ENCODE peak calls at places on chromosomes 5 and 9, in six cellular contexts. One of them, this sample, is unnamed.

GRCh38 chr5:61701877-61702602 is 370.0 kb downstream of the ZSWIM6 start:
- DNase-seq in coronary artery: no peak
- DNase-seq in GM13977: peak
- DNase-seq in DND-41: no peak
- DNase-seq in endothelial cell: no peak
- DNase-seq in OCI-LY7: no peak
- DNase-seq in this sample: no peak

GRCh38 chr5:38540348-38540747 is 16.1 kb downstream of the LIFR start:
- DNase-seq in coronary artery: no peak
- DNase-seq in GM13977: no peak
- DNase-seq in DND-41: no peak
- DNase-seq in endothelial cell: no peak
- DNase-seq in OCI-LY7: no peak
- DNase-seq in this sample: no peak

GRCh38 chr9:311837-312236 is 97.2 kb downstream of the DOCK8 start:
- DNase-seq in coronary artery: no peak
- DNase-seq in GM13977: no peak
- DNase-seq in DND-41: no peak
- DNase-seq in endothelial cell: no peak
- DNase-seq in OCI-LY7: no peak
- DNase-seq in this sample: no peak

GRCh38 chr5:39387293-39387692 is 23.0 kb upstream of the C9 start:
- DNase-seq in coronary artery: no peak
- DNase-seq in GM13977: no peak
- DNase-seq in DND-41: no peak
- DNase-seq in endothelial cell: no peak
- DNase-seq in OCI-LY7: no peak
- DNase-seq in this sample: no peak

GRCh38 chr9:2024888-2025781 is 10.0 kb downstream of the SMARCA2 start:
- DNase-seq in coronary artery: no peak
- DNase-seq in GM13977: no peak
- DNase-seq in DND-41: no peak
- DNase-seq in endothelial cell: no peak
- DNase-seq in OCI-LY7: no peak
- DNase-seq in this sample: no peak

GRCh38 chr9:110370316-110370715 is 32.7 kb upstream of the TXNDC8 start:
- DNase-seq in coronary artery: no peak
- DNase-seq in GM13977: no peak
- DNase-seq in DND-41: no peak
- DNase-seq in endothelial cell: no peak
- DNase-seq in OCI-LY7: no peak
- DNase-seq in this sample: no peak

GRCh38 chr9:128286435-128286834 is 10.4 kb downstream of the SWI5 start:
- DNase-seq in coronary artery: no peak
- DNase-seq in GM13977: no peak
- DNase-seq in DND-41: no peak
- DNase-seq in endothelial cell: no peak
- DNase-seq in OCI-LY7: no peak
- DNase-seq in this sample: no peak

GRCh38 chr9:27423919-27424710 is 100.0 kb upstream of the IFNK start:
- DNase-seq in coronary artery: no peak
- DNase-seq in GM13977: no peak
- DNase-seq in DND-41: no peak
- DNase-seq in endothelial cell: no peak
- DNase-seq in OCI-LY7: no peak
- DNase-seq in this sample: no peak

GRCh38 chr9:89815903-89816573 is 211.2 kb downstream of the GADD45G start:
- DNase-seq in coronary artery: peak
- DNase-seq in GM13977: peak
- DNase-seq in DND-41: no peak
- DNase-seq in endothelial cell: no peak
- DNase-seq in OCI-LY7: peak
- DNase-seq in this sample: peak

GRCh38 chr9:127095416-127095815 is 27.0 kb downstream of the ANGPTL2 start:
- DNase-seq in coronary artery: no peak
- DNase-seq in GM13977: no peak
- DNase-seq in DND-41: no peak
- DNase-seq in endothelial cell: no peak
- DNase-seq in OCI-LY7: no peak
- DNase-seq in this sample: no peak

GRCh38 chr5:132272341-132273210 is 15.1 kb downstream of the PDLIM4 start:
- DNase-seq in coronary artery: peak
- DNase-seq in GM13977: peak
- DNase-seq in DND-41: peak
- DNase-seq in endothelial cell: peak
- DNase-seq in OCI-LY7: peak
- DNase-seq in this sample: peak

GRCh38 chr5:63175850-63176249 is 597.2 kb downstream of the LRRC70 start:
- DNase-seq in coronary artery: no peak
- DNase-seq in GM13977: no peak
- DNase-seq in DND-41: no peak
- DNase-seq in endothelial cell: no peak
- DNase-seq in OCI-LY7: no peak
- DNase-seq in this sample: no peak

GRCh38 chr5:87195104-87195581 is 72.5 kb upstream of the RASA1 start:
- DNase-seq in coronary artery: no peak
- DNase-seq in GM13977: peak
- DNase-seq in DND-41: no peak
- DNase-seq in endothelial cell: no peak
- DNase-seq in OCI-LY7: no peak
- DNase-seq in this sample: peak

GRCh38 chr5:162128117-162128516 is 60.5 kb downstream of the GABRG2 start:
- DNase-seq in coronary artery: no peak
- DNase-seq in GM13977: no peak
- DNase-seq in DND-41: no peak
- DNase-seq in endothelial cell: no peak
- DNase-seq in OCI-LY7: no peak
- DNase-seq in this sample: no peak

GRCh38 chr5:121251954-121252353 is 599.7 kb upstream of the FTMT start:
- DNase-seq in coronary artery: no peak
- DNase-seq in GM13977: no peak
- DNase-seq in DND-41: no peak
- DNase-seq in endothelial cell: no peak
- DNase-seq in OCI-LY7: no peak
- DNase-seq in this sample: no peak

GRCh38 chr9:16442622-16443021 is 427.8 kb downstream of the BNC2 start:
- DNase-seq in coronary artery: no peak
- DNase-seq in GM13977: no peak
- DNase-seq in DND-41: no peak
- DNase-seq in endothelial cell: no peak
- DNase-seq in OCI-LY7: no peak
- DNase-seq in this sample: no peak

GRCh38 chr5:102807878-102808502 is 52.9 kb downstream of the PAM start:
- DNase-seq in coronary artery: no peak
- DNase-seq in GM13977: no peak
- DNase-seq in DND-41: peak
- DNase-seq in endothelial cell: no peak
- DNase-seq in OCI-LY7: no peak
- DNase-seq in this sample: no peak

GRCh38 chr9:85639675-85640186 is 102.0 kb downstream of the AGTPBP1 start:
- DNase-seq in coronary artery: no peak
- DNase-seq in GM13977: no peak
- DNase-seq in DND-41: no peak
- DNase-seq in endothelial cell: no peak
- DNase-seq in OCI-LY7: no peak
- DNase-seq in this sample: no peak

GRCh38 chr5:1387059-1387755 is 42.3 kb upstream of the CLPTM1L start:
- DNase-seq in coronary artery: no peak
- DNase-seq in GM13977: no peak
- DNase-seq in DND-41: no peak
- DNase-seq in endothelial cell: no peak
- DNase-seq in OCI-LY7: no peak
- DNase-seq in this sample: no peak

GRCh38 chr5:37570597-37570996 is 191.5 kb downstream of the WDR70 start:
- DNase-seq in coronary artery: no peak
- DNase-seq in GM13977: no peak
- DNase-seq in DND-41: no peak
- DNase-seq in endothelial cell: no peak
- DNase-seq in OCI-LY7: no peak
- DNase-seq in this sample: no peak

GRCh38 chr5:34743878-34744277 is 87.8 kb downstream of the RAI14 start:
- DNase-seq in coronary artery: no peak
- DNase-seq in GM13977: no peak
- DNase-seq in DND-41: no peak
- DNase-seq in endothelial cell: no peak
- DNase-seq in OCI-LY7: no peak
- DNase-seq in this sample: no peak

GRCh38 chr9:89801723-89802680 is 197.2 kb downstream of the GADD45G start:
- DNase-seq in coronary artery: peak
- DNase-seq in GM13977: no peak
- DNase-seq in DND-41: no peak
- DNase-seq in endothelial cell: no peak
- DNase-seq in OCI-LY7: no peak
- DNase-seq in this sample: no peak

GRCh38 chr9:131481441-131482342 is 21.0 kb upstream of the POMT1 start:
- DNase-seq in coronary artery: no peak
- DNase-seq in GM13977: no peak
- DNase-seq in DND-41: no peak
- DNase-seq in endothelial cell: no peak
- DNase-seq in OCI-LY7: no peak
- DNase-seq in this sample: no peak

GRCh38 chr5:1481266-1481998 is 36.2 kb upstream of the SLC6A3 start:
- DNase-seq in coronary artery: no peak
- DNase-seq in GM13977: no peak
- DNase-seq in DND-41: no peak
- DNase-seq in endothelial cell: no peak
- DNase-seq in OCI-LY7: peak
- DNase-seq in this sample: no peak

GRCh38 chr9:107178302-107178701 is 104.8 kb upstream of the RAD23B start:
- DNase-seq in coronary artery: no peak
- DNase-seq in GM13977: no peak
- DNase-seq in DND-41: no peak
- DNase-seq in endothelial cell: no peak
- DNase-seq in OCI-LY7: no peak
- DNase-seq in this sample: no peak

GRCh38 chr9:121720311-121720991 is 69.0 kb downstream of the DAB2IP start:
- DNase-seq in coronary artery: no peak
- DNase-seq in GM13977: no peak
- DNase-seq in DND-41: no peak
- DNase-seq in endothelial cell: no peak
- DNase-seq in OCI-LY7: no peak
- DNase-seq in this sample: no peak

GRCh38 chr5:136054133-136054996 is 25.6 kb downstream of the TGFBI start:
- DNase-seq in coronary artery: no peak
- DNase-seq in GM13977: no peak
- DNase-seq in DND-41: no peak
- DNase-seq in endothelial cell: no peak
- DNase-seq in OCI-LY7: no peak
- DNase-seq in this sample: no peak

GRCh38 chr5:180389252-180390101 is 36.3 kb upstream of the GFPT2 start:
- DNase-seq in coronary artery: no peak
- DNase-seq in GM13977: no peak
- DNase-seq in DND-41: no peak
- DNase-seq in endothelial cell: no peak
- DNase-seq in OCI-LY7: no peak
- DNase-seq in this sample: no peak

GRCh38 chr5:102542064-102542463 is 43.3 kb upstream of the SLCO6A1 start:
- DNase-seq in coronary artery: no peak
- DNase-seq in GM13977: no peak
- DNase-seq in DND-41: no peak
- DNase-seq in endothelial cell: no peak
- DNase-seq in OCI-LY7: no peak
- DNase-seq in this sample: no peak

GRCh38 chr5:178551059-178551458 is 39.1 kb downstream of the COL23A1 start:
- DNase-seq in coronary artery: no peak
- DNase-seq in GM13977: no peak
- DNase-seq in DND-41: no peak
- DNase-seq in endothelial cell: no peak
- DNase-seq in OCI-LY7: peak
- DNase-seq in this sample: no peak
- TF ChIP-seq CTCF in coronary artery: no peak
- TF ChIP-seq CTCF in GM13977: peak
- TF ChIP-seq CTCF in DND-41: peak
- TF ChIP-seq CTCF in endothelial cell: peak
- TF ChIP-seq CTCF in OCI-LY7: peak
- TF ChIP-seq CTCF in this sample: peak

DNA sequence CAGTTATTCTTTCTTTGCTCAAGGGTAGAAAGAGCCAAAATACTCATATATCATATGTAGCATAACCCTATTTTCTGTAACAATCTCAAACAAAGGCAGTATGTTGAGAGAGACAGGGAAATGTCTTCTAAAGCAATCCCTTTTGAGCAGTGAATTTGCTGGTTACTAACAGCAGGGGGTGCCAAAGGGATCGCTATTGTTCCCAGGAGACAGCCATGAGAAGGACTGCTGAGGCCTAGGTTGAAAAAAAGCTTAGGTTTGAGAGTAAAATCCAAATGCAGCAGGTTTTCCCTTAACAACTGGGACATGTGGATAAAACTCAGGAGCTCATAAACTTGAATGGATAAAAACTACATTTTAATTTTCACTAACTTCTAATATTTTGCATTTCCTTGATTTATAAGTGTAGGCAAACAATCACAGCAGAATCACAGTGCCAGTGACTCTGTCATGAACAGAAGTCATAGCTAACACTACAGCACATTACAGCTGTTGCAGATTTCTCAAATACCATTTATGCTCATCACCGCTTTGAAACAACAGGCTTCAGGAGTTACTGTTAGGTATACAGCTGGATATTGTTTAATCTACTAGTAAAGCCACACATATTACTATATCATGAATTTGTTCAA is 148.4 kb downstream of the MAPKAP1 start:
- DNase-seq in coronary artery: no peak
- DNase-seq in GM13977: peak
- DNase-seq in DND-41: peak
- DNase-seq in endothelial cell: peak
- DNase-seq in OCI-LY7: peak
- DNase-seq in this sample: peak
- TF ChIP-seq CTCF in coronary artery: peak
- TF ChIP-seq CTCF in GM13977: peak
- TF ChIP-seq CTCF in DND-41: peak
- TF ChIP-seq CTCF in endothelial cell: peak
- TF ChIP-seq CTCF in OCI-LY7: peak
- TF ChIP-seq CTCF in this sample: peak

GRCh38 chr5:79829260-79829659 is 139.6 kb downstream of the CMYA5 start:
- DNase-seq in coronary artery: no peak
- DNase-seq in GM13977: no peak
- DNase-seq in DND-41: peak
- DNase-seq in endothelial cell: peak
- DNase-seq in OCI-LY7: peak
- DNase-seq in this sample: peak
- TF ChIP-seq CTCF in coronary artery: no peak
- TF ChIP-seq CTCF in GM13977: no peak
- TF ChIP-seq CTCF in DND-41: peak
- TF ChIP-seq CTCF in endothelial cell: peak
- TF ChIP-seq CTCF in OCI-LY7: peak
- TF ChIP-seq CTCF in this sample: peak

GRCh38 chr5:171143926-171144325 is 165.1 kb upstream of the TLX3 start:
- DNase-seq in coronary artery: no peak
- DNase-seq in GM13977: no peak
- DNase-seq in DND-41: no peak
- DNase-seq in endothelial cell: no peak
- DNase-seq in OCI-LY7: no peak
- DNase-seq in this sample: no peak

GRCh38 chr5:171152382-171152781 is 156.7 kb upstream of the TLX3 start:
- DNase-seq in coronary artery: no peak
- DNase-seq in GM13977: no peak
- DNase-seq in DND-41: no peak
- DNase-seq in endothelial cell: no peak
- DNase-seq in OCI-LY7: no peak
- DNase-seq in this sample: no peak

GRCh38 chr5:171149772-171150171 is 159.3 kb upstream of the TLX3 start:
- DNase-seq in coronary artery: no peak
- DNase-seq in GM13977: no peak
- DNase-seq in DND-41: peak
- DNase-seq in endothelial cell: no peak
- DNase-seq in OCI-LY7: no peak
- DNase-seq in this sample: no peak

GRCh38 chr5:171149333-171149732 is 159.7 kb upstream of the TLX3 start:
- DNase-seq in coronary artery: no peak
- DNase-seq in GM13977: no peak
- DNase-seq in DND-41: no peak
- DNase-seq in endothelial cell: no peak
- DNase-seq in OCI-LY7: no peak
- DNase-seq in this sample: no peak
- TF ChIP-seq CTCF in coronary artery: no peak
- TF ChIP-seq CTCF in GM13977: no peak
- TF ChIP-seq CTCF in DND-41: no peak
- TF ChIP-seq CTCF in endothelial cell: no peak
- TF ChIP-seq CTCF in OCI-LY7: no peak
- TF ChIP-seq CTCF in this sample: no peak